ENCODE peak calls at places on chromosome 18, in ten cellular contexts. Q, E, B, W, M, X, H, T, V and Y are unnamed samples.

GRCh38 chr18:31244737-31245432 is 73.1 kb upstream of the DSG1 start:
- DNase-seq in B (no peak), Q (no peak), E (no peak), M (no peak), W (peak; percentile 7), H (no peak), T (no peak), V (peak; percentile 19), X (no peak), Y (no peak)

GRCh38 chr18:323253-323622 is 55.4 kb upstream of the THOC1 start:
- DNase-seq in M (no peak), B (no peak), H (no peak), X (no peak), W (peak; percentile 35), Q (no peak), V (no peak), E (no peak), T (no peak), Y (no peak)

GRCh38 chr18:49510393-49511115 is 23.5 kb upstream of the C18orf32 start:
- DNase-seq in Q (peak; percentile 45), B (peak; percentile 73), H (peak; percentile 52), E (no peak), M (no peak), T (peak; percentile 50), X (peak; percentile 54), V (peak; percentile 53), W (peak; percentile 55), Y (peak; percentile 37)

GRCh38 chr18:60675801-60676200 is 303.2 kb upstream of the MC4R start:
- DNase-seq in X (no peak), T (no peak), H (no peak), M (no peak), V (no peak), E (no peak), W (peak; percentile 72), Q (no peak), B (no peak), Y (no peak)

GRCh38 chr18:811192-812122 is 585 bp downstream of the YES1 start:
- DNase-seq in Q (no peak), M (peak; percentile 26), H (peak; percentile 70), X (peak; percentile 10), V (peak; percentile 72), E (no peak), W (peak; percentile 37), B (no peak), T (peak; percentile 65), Y (peak; percentile 24)

GRCh38 chr18:26386002-26386401 is 159.8 kb downstream of the TAF4B start:
- DNase-seq in W (peak; percentile 70), T (no peak), M (no peak), V (no peak), X (no peak), H (peak; percentile 8), Q (peak; percentile 16), B (no peak), E (no peak), Y (no peak)

GRCh38 chr18:24055878-24056277 is 41.3 kb downstream of the TTC39C start:
- DNase-seq in E (no peak), T (no peak), Q (no peak), M (no peak), W (no peak), X (no peak), V (no peak), H (peak; percentile 38), B (no peak), Y (no peak)

GRCh38 chr18:70454705-70455322 is 166.0 kb downstream of the SOCS6 start:
- DNase-seq in B (peak; percentile 67), Q (peak; percentile 34), W (peak; percentile 81), V (peak; percentile 72), H (peak; percentile 77), X (peak; percentile 21), E (no peak), T (peak; percentile 59), M (no peak), Y (no peak)

GRCh38 chr18:26004827-26005226 is 85.6 kb downstream of the SS18 start:
- DNase-seq in H (no peak), B (no peak), E (no peak), W (no peak), Q (peak; percentile 4), T (no peak), X (no peak), V (no peak), M (no peak), Y (no peak)

GRCh38 chr18:6476201-6476600 is 61.5 kb upstream of the L3MBTL4 start:
- DNase-seq in M (no peak), Q (no peak), B (no peak), W (no peak), T (no peak), X (no peak), V (no peak), E (no peak), H (no peak), Y (no peak)

GRCh38 chr18:40157120-40157519 is 1797.9 kb upstream of the PIK3C3 start:
- DNase-seq in T (no peak), E (no peak), W (no peak), Q (no peak), X (no peak), V (no peak), H (no peak), B (no peak), M (no peak), Y (no peak)
- H3K4me3 ChIP-seq in T (no peak overlapping the region), E (no peak overlapping the region), W (no peak overlapping the region), Q (no peak overlapping the region), X (no peak overlapping the region), V (no peak overlapping the region), H (no peak overlapping the region), B (no peak overlapping the region), M (no peak overlapping the region), Y (no peak overlapping the region)

GRCh38 chr18:10057401-10057800 is 143.6 kb downstream of the VAPA start:
- DNase-seq in W (no peak), M (peak; percentile 31), H (no peak), X (no peak), Q (no peak), T (no peak), E (no peak), V (no peak), B (no peak), Y (no peak)
- H3K4me1 ChIP-seq in W (peaks cover 21% of the 10 kb centered on the region), M (no peaks in the 10 kb centered on the region), H (peaks cover 5% of the 10 kb centered on the region), X (no peaks in the 10 kb centered on the region), Q (no peaks in the 10 kb centered on the region), T (no peaks in the 10 kb centered on the region), E (peaks cover 4% of the 10 kb centered on the region), V (peaks cover 4% of the 10 kb centered on the region), B (peaks cover 10% of the 10 kb centered on the region), Y (no peaks in the 10 kb centered on the region)

DNA sequence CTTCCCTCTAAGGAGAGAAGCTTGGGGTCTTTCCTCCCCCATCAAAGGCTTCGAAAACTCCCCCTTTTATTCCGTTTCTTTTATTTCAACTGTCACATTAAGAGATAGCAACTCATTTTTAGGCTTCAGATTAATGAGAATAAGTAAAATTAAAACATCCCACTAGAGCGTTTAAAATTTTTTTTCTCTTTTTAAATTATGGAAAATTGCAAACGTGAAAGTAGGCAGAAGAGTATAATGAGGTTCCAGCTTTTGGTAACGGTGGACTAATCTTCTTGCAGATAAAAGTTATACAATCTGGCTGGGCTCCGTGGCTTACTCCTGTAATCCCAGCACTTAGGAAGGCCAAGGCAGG is 21.9 kb upstream of the RMP24 start:
- DNase-seq in M (no peak), H (no peak), X (no peak), V (no peak), B (no peak), E (no peak), W (no peak), T (no peak), Q (no peak), Y (no peak)
- H3K4me3 ChIP-seq in M (peak overlapping the region; percentile 38), H (peak overlapping the region; percentile 52), X (peak overlapping the region; percentile 70), V (no peak overlapping the region), B (peak overlapping the region; percentile 33), E (no peak overlapping the region), W (peak overlapping the region; percentile 48), T (no peak overlapping the region), Q (peak overlapping the region; percentile 56), Y (no peak overlapping the region)

GRCh38 chr18:8754995-8755955 is 49.9 kb downstream of the MTCL1 start:
- DNase-seq in H (no peak), T (no peak), Q (no peak), V (no peak), W (peak; percentile 49), B (no peak), M (no peak), E (no peak), X (peak; percentile 47), Y (peak; percentile 17)

GRCh38 chr18:8752329-8752728 is 47.0 kb downstream of the MTCL1 start:
- DNase-seq in X (no peak), H (no peak), M (no peak), E (no peak), Q (no peak), W (no peak), T (no peak), B (no peak), V (no peak), Y (no peak)

GRCh38 chr18:8749492-8749891 is 44.1 kb downstream of the MTCL1 start:
- DNase-seq in M (no peak), V (no peak), B (no peak), E (no peak), H (no peak), Q (no peak), W (no peak), T (peak; percentile 7), X (no peak), Y (no peak)

GRCh38 chr18:8750954-8751415 is 45.6 kb downstream of the MTCL1 start:
- DNase-seq in V (no peak), H (no peak), Q (peak; percentile 23), M (no peak), B (no peak), W (no peak), E (no peak), T (no peak), X (no peak), Y (no peak)

GRCh38 chr18:8751692-8752091 is 46.3 kb downstream of the MTCL1 start:
- DNase-seq in E (no peak), M (no peak), W (no peak), X (no peak), T (no peak), V (no peak), B (no peak), Q (no peak), H (no peak), Y (no peak)
- H3K4me1 ChIP-seq in E (no peaks in the 10 kb centered on the region), M (no peaks in the 10 kb centered on the region), W (peaks cover 21% of the 10 kb centered on the region), X (peaks cover 21% of the 10 kb centered on the region), T (no peaks in the 10 kb centered on the region), V (peaks cover 4% of the 10 kb centered on the region), B (no peaks in the 10 kb centered on the region), Q (peaks cover 7% of the 10 kb centered on the region), H (no peaks in the 10 kb centered on the region), Y (peaks cover 21% of the 10 kb centered on the region)

GRCh38 chr18:21316296-21316695 is 74.3 kb downstream of the GREB1L start:
- DNase-seq in T (no peak), H (no peak), M (no peak), Q (no peak), E (no peak), W (no peak), V (no peak), X (no peak), B (no peak), Y (no peak)

GRCh38 chr18:21327101-21327500 is 85.1 kb downstream of the GREB1L start:
- DNase-seq in W (peak; percentile 70), H (no peak), V (no peak), X (no peak), Q (no peak), T (no peak), B (no peak), M (no peak), E (no peak), Y (no peak)

GRCh38 chr18:21315741-21316187 is 73.7 kb downstream of the GREB1L start:
- DNase-seq in E (no peak), W (no peak), T (no peak), V (no peak), B (peak; percentile 28), M (no peak), Q (no peak), H (peak; percentile 52), X (no peak), Y (no peak)

GRCh38 chr18:21321711-21322110 is 79.7 kb downstream of the GREB1L start:
- DNase-seq in M (no peak), X (no peak), H (no peak), T (no peak), V (no peak), W (no peak), E (no peak), B (no peak), Q (no peak), Y (no peak)
- H3K4me3 ChIP-seq in M (no peak overlapping the region), X (no peak overlapping the region), H (no peak overlapping the region), T (no peak overlapping the region), V (no peak overlapping the region), W (no peak overlapping the region), E (no peak overlapping the region), B (no peak overlapping the region), Q (no peak overlapping the region), Y (no peak overlapping the region)